ENCODE peak calls at places on chromosomes 16 and 17, in eight cellular contexts. H, M, C, D, I, U, L and R are unnamed samples.

GRCh38 chr16:14043278-14043677 is 27.8 kb upstream of the MRTFB start:
- DNase-seq in M (no peak), D (no peak), U (no peak), H (no peak), C (no peak), I (no peak), L (no peak), R (no peak)

GRCh38 chr17:3512512-3513171 is 36.8 kb downstream of the ASPA start:
- DNase-seq in H (peak), M (peak), U (no peak), C (no peak), L (peak), D (peak), I (peak), R (peak)

GRCh38 chr17:29039764-29040598 is 3.0 kb upstream of the PIPOX start:
- DNase-seq in D (no peak), L (peak), H (no peak), C (peak), I (no peak), M (no peak), U (no peak), R (no peak)

GRCh38 chr16:66247516-66248089 is 118.9 kb upstream of the CDH5 start:
- DNase-seq in L (peak), H (no peak), U (no peak), C (no peak), I (no peak), M (peak), D (no peak), R (peak)

GRCh38 chr17:81312624-81313325 is 17.7 kb upstream of the SLC38A10 start:
- DNase-seq in C (no peak), D (no peak), L (no peak), H (no peak), M (no peak), U (no peak), I (no peak), R (no peak)

GRCh38 chr17:81635973-81636504 is 873 bp downstream of the NPLOC4 start:
- DNase-seq in L (no peak), M (no peak), D (no peak), I (no peak), C (peak), U (no peak), H (no peak), R (no peak)

GRCh38 chr17:42519546-42520444 is 16.2 kb upstream of the NAGLU start:
- DNase-seq in D (peak), H (peak), C (peak), L (peak), U (no peak), M (peak), I (peak), R (peak)

GRCh38 chr16:19236561-19236960 is 49.0 kb upstream of the CLEC19A start:
- DNase-seq in U (no peak), H (no peak), L (peak), M (no peak), I (no peak), D (no peak), C (no peak), R (no peak)

GRCh38 chr16:78230832-78231231 is 131.4 kb downstream of the WWOX start:
- DNase-seq in C (no peak), M (no peak), U (no peak), I (no peak), H (no peak), L (no peak), D (no peak), R (no peak)

GRCh38 chr16:14289692-14290340 is 218.7 kb downstream of the MRTFB start:
- DNase-seq in H (no peak), M (no peak), U (no peak), D (peak), I (no peak), C (no peak), L (no peak), R (no peak)

GRCh38 chr16:2584742-2585650 is 47.2 kb downstream of the PDPK1 start:
- DNase-seq in H (no peak), I (no peak), L (peak), D (no peak), C (no peak), M (no peak), U (no peak), R (peak)

GRCh38 chr17:74524751-74525725 is 6.2 kb downstream of the CD300LB start:
- DNase-seq in C (no peak), U (no peak), H (no peak), D (peak), M (no peak), L (peak), I (no peak), R (no peak)

GRCh38 chr17:38871992-38872605 is 2.2 kb downstream of the LASP1 start:
- DNase-seq in H (no peak), L (no peak), I (no peak), C (no peak), U (no peak), M (no peak), D (no peak), R (no peak)

GRCh38 chr16:83933885-83934683 is 19.0 kb upstream of the OSGIN1 start:
- DNase-seq in U (no peak), M (no peak), H (no peak), L (no peak), I (no peak), D (no peak), C (no peak), R (no peak)

GRCh38 chr16:64993464-64993863 is 128.4 kb downstream of the CDH11 start:
- DNase-seq in C (no peak), I (no peak), M (no peak), D (no peak), L (no peak), U (no peak), H (no peak), R (no peak)